ENCODE peak calls at places on chromosome 9, in six cellular contexts. R is ovary, O is gastrocnemius medialis, S is ascending aorta, L is fibroblast of lung, N is left ventricle myocardium inferior. A is an unnamed sample.

GRCh38 chr9:135895202-135895848 is 12.0 kb downstream of the CAMSAP1 start:
- DNase-seq in R (no peak), O (no peak), S (no peak), L (no peak), N (no peak), A (no peak)

GRCh38 chr9:76067693-76068092 is 177.2 kb downstream of the PCSK5 start:
- DNase-seq in R (no peak), O (no peak), S (no peak), L (peak; percentile 36), N (no peak), A (no peak)

GRCh38 chr9:93827545-93828330 is 127.4 kb downstream of the BARX1 start:
- DNase-seq in R (no peak), O (no peak), S (peak; percentile 61), L (peak; percentile 45), N (no peak), A (peak; percentile 84)

GRCh38 chr9:134775552-134775951 is 105.1 kb upstream of the FCN2 start:
- DNase-seq in R (no peak), O (no peak), S (no peak), L (peak; percentile 67), N (no peak), A (no peak)

GRCh38 chr9:116409659-116410058 is 256.1 kb downstream of the PAPPA start:
- DNase-seq in R (no peak), O (no peak), S (no peak), L (no peak), N (no peak), A (no peak)

GRCh38 chr9:21412109-21412508 is 3.2 kb downstream of the IFNA8 start:
- DNase-seq in R (no peak), O (no peak), S (no peak), L (no peak), N (no peak), A (no peak)

GRCh38 chr9:18821794-18822193 is 211.2 kb downstream of the SAXO1 start:
- DNase-seq in R (no peak), O (no peak), S (no peak), L (no peak), N (no peak), A (no peak)

GRCh38 chr9:122506964-122507363 is 3.6 kb upstream of the OR1J2 start:
- DNase-seq in R (no peak), O (no peak), S (no peak), L (no peak), N (no peak), A (no peak)

GRCh38 chr9:133202145-133202513 is 6.9 kb downstream of the OBP2B start:
- DNase-seq in R (no peak), O (no peak), S (peak; percentile 53), L (no peak), N (no peak), A (no peak)

GRCh38 chr9:90815183-90815943 is 13.7 kb downstream of the SYK start:
- DNase-seq in R (no peak), O (no peak), S (no peak), L (no peak), N (no peak), A (no peak)

GRCh38 chr9:93096131-93096802 is at the start of gene CARD19:
- DNase-seq in R (peak; percentile 69), O (peak; percentile 71), S (peak; percentile 82), L (peak; percentile 35), N (peak; percentile 59), A (peak; percentile 69)

GRCh38 chr9:63859475-63860215 is 1425.4 kb downstream of the FOXD4L5 start:
- DNase-seq in R (peak; percentile 48), O (peak; percentile 10), S (no peak), L (peak; percentile 26), N (peak; percentile 33), A (no peak)

GRCh38 chr9:17907780-17908513 is 329.1 kb downstream of the SH3GL2 start:
- DNase-seq in R (no peak), O (no peak), S (no peak), L (no peak), N (no peak), A (no peak)

GRCh38 chr9:2359821-2360220 is 261.8 kb upstream of the VLDLR start:
- DNase-seq in R (no peak), O (no peak), S (no peak), L (no peak), N (no peak), A (no peak)

GRCh38 chr9:4197548-4197947 is 102.3 kb downstream of the GLIS3 start:
- DNase-seq in R (no peak), O (no peak), S (no peak), L (no peak), N (no peak), A (no peak)

GRCh38 chr9:133100518-133101355 is 20.3 kb downstream of the RALGDS start:
- DNase-seq in R (no peak), O (peak; percentile 7), S (no peak), L (no peak), N (no peak), A (no peak)

GRCh38 chr9:14440062-14440461 is 126.1 kb upstream of the NFIB start:
- DNase-seq in R (no peak), O (no peak), S (no peak), L (no peak), N (no peak), A (no peak)

GRCh38 chr9:81588148-81588874 is 101.0 kb downstream of the TLE1 start:
- DNase-seq in R (no peak), O (no peak), S (peak; percentile 93), L (peak; percentile 81), N (no peak), A (peak; percentile 83)

GRCh38 chr9:121246821-121247511 is 21.0 kb upstream of the GSN start:
- DNase-seq in R (no peak), O (peak; percentile 16), S (no peak), L (peak; percentile 77), N (no peak), A (no peak)

GRCh38 chr9:133534346-133535284 is at the start of gene ADAMTSL2:
- DNase-seq in R (peak; percentile 85), O (no peak), S (peak; percentile 68), L (peak; percentile 65), N (peak; percentile 84), A (peak; percentile 36)

GRCh38 chr9:694499-695154 is 146.9 kb upstream of the DMRT1 start:
- DNase-seq in R (no peak), O (peak; percentile 85), S (peak; percentile 88), L (peak; percentile 70), N (peak; percentile 47), A (peak; percentile 68)

GRCh38 chr9:37392272-37392671 is 30.2 kb upstream of the GRHPR start:
- DNase-seq in R (no peak), O (no peak), S (no peak), L (no peak), N (no peak), A (no peak)

GRCh38 chr9:37395229-37395628 is 27.3 kb upstream of the GRHPR start:
- DNase-seq in R (no peak), O (no peak), S (no peak), L (no peak), N (no peak), A (no peak)

GRCh38 chr9:37395663-37396062 is 26.8 kb upstream of the GRHPR start:
- DNase-seq in R (no peak), O (no peak), S (no peak), L (no peak), N (no peak), A (no peak)

GRCh38 chr9:37386988-37387387 is 35.5 kb upstream of the GRHPR start:
- DNase-seq in R (no peak), O (no peak), S (no peak), L (no peak), N (no peak), A (no peak)

GRCh38 chr9:37390759-37391158 is 31.7 kb upstream of the GRHPR start:
- DNase-seq in R (no peak), O (no peak), S (no peak), L (no peak), N (no peak), A (peak; percentile 32)
- TF ChIP-seq CTCF in R (no peak), O (no peak), S (no peak), L (no peak), N (peak; percentile 27), A (peak; percentile 52)

GRCh38 chr9:96344458-96345180 is 38.9 kb downstream of the SLC35D2 start:
- DNase-seq in R (peak; percentile 75), O (peak; percentile 33), S (no peak), L (peak; percentile 98), N (peak; percentile 19), A (peak; percentile 97)
- H3K27ac ChIP-seq in R (peak overlapping the region; percentile 35), O (peak overlapping the region; percentile 45), S (peak overlapping the region; percentile 18), L (peak overlapping the region; percentile 37), N (peak overlapping the region; percentile 68), A (peak overlapping the region; percentile 61)

GRCh38 chr9:109574061-109574882 is 76.2 kb upstream of the PTPN3 start:
- DNase-seq in R (no peak), O (no peak), S (no peak), L (peak; percentile 78), N (no peak), A (peak; percentile 81)

GRCh38 chr9:109568089-109568488 is 70.0 kb upstream of the PTPN3 start:
- DNase-seq in R (no peak), O (no peak), S (no peak), L (no peak), N (no peak), A (no peak)

GRCh38 chr9:109568568-109569210 is 70.6 kb upstream of the PTPN3 start:
- DNase-seq in R (no peak), O (no peak), S (no peak), L (no peak), N (peak; percentile 62), A (no peak)
- TF ChIP-seq CTCF in R (no peak), O (no peak), S (no peak), L (no peak), N (no peak), A (no peak)

GRCh38 chr9:84996049-84996448 is 326.5 kb downstream of the NTRK2 start:
- DNase-seq in R (no peak), O (no peak), S (no peak), L (no peak), N (no peak), A (peak; percentile 80)

GRCh38 chr9:84996716-84997115 is 327.2 kb downstream of the NTRK2 start:
- DNase-seq in R (no peak), O (no peak), S (no peak), L (no peak), N (no peak), A (no peak)

GRCh38 chr9:84993105-84993504 is 323.6 kb downstream of the NTRK2 start:
- DNase-seq in R (no peak), O (no peak), S (no peak), L (no peak), N (no peak), A (peak; percentile 67)

GRCh38 chr9:84998639-84999038 is 329.1 kb downstream of the NTRK2 start:
- DNase-seq in R (no peak), O (no peak), S (no peak), L (no peak), N (no peak), A (no peak)

DNA sequence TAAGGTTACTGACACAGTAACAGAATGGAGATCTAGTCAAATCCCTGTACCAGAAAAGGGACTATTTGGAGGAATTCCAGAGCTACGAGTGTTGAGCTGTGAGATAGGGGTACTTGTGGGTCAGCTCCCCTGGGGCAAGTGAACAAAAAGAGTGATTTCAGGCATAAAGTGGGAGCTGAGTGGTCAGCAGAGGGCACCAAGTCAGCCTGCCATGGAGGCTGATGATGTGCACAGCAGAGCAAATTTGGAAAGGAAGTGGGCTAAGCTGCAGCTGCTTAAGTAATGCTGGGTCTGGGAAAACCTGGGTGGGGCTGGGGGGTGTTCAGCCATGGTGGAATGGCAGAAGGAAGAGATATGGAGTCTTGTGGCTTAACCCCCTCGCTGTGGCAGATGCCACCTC is 327.9 kb downstream of the NTRK2 start:
- DNase-seq in R (no peak), O (no peak), S (no peak), L (no peak), N (no peak), A (no peak)
- H3K27ac ChIP-seq in R (no peak overlapping the region), O (no peak overlapping the region), S (no peak overlapping the region), L (no peak overlapping the region), N (no peak overlapping the region), A (no peak overlapping the region)

A was measured in RWPE1.